ENCODE peak calls at places on chromosomes 7 and 10, in seven cellular contexts. N is dorsolateral prefrontal cortex, M is T-helper 9 cell, E is KBM-7, Y is HFFc6, A is AG10803, J is breast epithelium. Q is an unnamed sample.

GRCh38 chr10:32077896-32078295 is 21.7 kb upstream of the KIF5B start:
- DNase-seq in M (no peak), J (no peak), N (no peak), A (peak), Y (peak), E (no peak), Q (no peak)

GRCh38 chr10:132272061-132272766 is 35.5 kb downstream of the STK32C start:
- DNase-seq in N (peak), A (peak), J (no peak), E (no peak), Y (no peak), M (no peak), Q (no peak)

GRCh38 chr10:132762267-132762666 is 23.7 kb downstream of the NKX6-2 start:
- DNase-seq in Y (no peak), J (no peak), N (no peak), M (no peak), A (no peak), E (no peak), Q (no peak)

GRCh38 chr10:119489572-119490326 is 52.8 kb downstream of the RGS10 start:
- DNase-seq in Y (no peak), N (no peak), J (no peak), A (peak), E (peak), M (peak), Q (peak)

GRCh38 chr10:114548662-114549061 is 109.4 kb downstream of the ABLIM1 start:
- DNase-seq in E (no peak), N (no peak), Y (peak), J (no peak), A (peak), M (no peak), Q (no peak)

GRCh38 chr7:23530901-23531793 is 634 bp downstream of the TRA2A start:
- DNase-seq in M (peak), E (peak), N (peak), J (no peak), A (peak), Y (peak), Q (peak)

GRCh38 chr7:70392870-70393269 is 739.1 kb upstream of the GALNT17 start:
- DNase-seq in N (no peak), M (no peak), Y (no peak), A (no peak), E (no peak), J (no peak), Q (no peak)

GRCh38 chr10:43209064-43209455 is 57.8 kb downstream of the RASGEF1A start:
- DNase-seq in J (peak), E (no peak), Y (no peak), M (no peak), A (no peak), N (peak), Q (no peak)

GRCh38 chr7:26789481-26790175 is 74.8 kb downstream of the SKAP2 start:
- DNase-seq in N (no peak), A (peak), E (no peak), M (no peak), J (no peak), Y (no peak), Q (no peak)

GRCh38 chr7:97601941-97602457 is 129.9 kb upstream of the TAC1 start:
- DNase-seq in M (no peak), E (no peak), Y (no peak), A (no peak), N (no peak), J (no peak), Q (no peak)

GRCh38 chr10:116891208-116891607 is 41.9 kb downstream of the ENO4 start:
- DNase-seq in N (no peak), Y (peak), E (peak), M (no peak), A (peak), J (no peak), Q (peak)

GRCh38 chr10:89382757-89383156 is 4.9 kb downstream of the IFIT1B start:
- DNase-seq in A (no peak), M (no peak), E (no peak), J (no peak), N (no peak), Y (no peak), Q (no peak)